ENCODE peak calls at places on chromosomes 5 and 9, in five cellular contexts. W is HAP-1; U is uterus; N is neuronal stem cell; M is Jurkat, Clone E6-1. I is an unnamed sample.

GRCh38 chr9:132381966-132382541 is 24.6 kb downstream of the TTF1 start:
- DNase-seq in W (no peak), U (no peak), N (no peak), M (no peak), I (no peak)

GRCh38 chr9:125343518-125344284 is 82.1 kb downstream of the GAPVD1 start:
- DNase-seq in W (peak; percentile 51), U (no peak), N (peak; percentile 57), M (no peak), I (no peak)

GRCh38 chr5:175573493-175574269 is 84.2 kb upstream of the HRH2 start:
- DNase-seq in W (no peak), U (no peak), N (no peak), M (no peak), I (no peak)

GRCh38 chr5:18010053-18010452 is 375.8 kb downstream of the TAF11L14 start:
- DNase-seq in W (no peak), U (no peak), N (no peak), M (no peak), I (no peak)

GRCh38 chr9:134955801-134956200 is 38.1 kb upstream of the FCN1 start:
- DNase-seq in W (no peak), U (no peak), N (no peak), M (no peak), I (peak; percentile 50)

GRCh38 chr5:82367930-82368329 is 89.8 kb upstream of the RPS23 start:
- DNase-seq in W (no peak), U (no peak), N (no peak), M (no peak), I (no peak)

GRCh38 chr9:92506184-92506857 is 24.0 kb upstream of the ASPN start:
- DNase-seq in W (peak; percentile 18), U (peak; percentile 58), N (no peak), M (no peak), I (no peak)

GRCh38 chr5:136686192-136686872 is 321.0 kb upstream of the TRPC7 start:
- DNase-seq in W (no peak), U (no peak), N (no peak), M (no peak), I (no peak)

GRCh38 chr5:51382759-51383493 is at the start of gene ISL1:
- DNase-seq in W (peak; percentile 96), U (peak; percentile 23), N (peak; percentile 91), M (no peak), I (peak; percentile 74)

GRCh38 chr5:376951-377325 is 55.4 kb downstream of the AHRR start:
- DNase-seq in W (no peak), U (no peak), N (no peak), M (no peak), I (no peak)

GRCh38 chr5:1399737-1400136 is 45.5 kb downstream of the SLC6A3 start:
- DNase-seq in W (no peak), U (no peak), N (no peak), M (no peak), I (no peak)

GRCh38 chr5:16726538-16726946 is 109.7 kb upstream of the RETREG1 start:
- DNase-seq in W (no peak), U (no peak), N (no peak), M (peak; percentile 89), I (no peak)

GRCh38 chr5:128536861-128537305 is 1.2 kb downstream of the FBN2 start:
- DNase-seq in W (peak; percentile 46), U (no peak), N (peak; percentile 32), M (no peak), I (no peak)

GRCh38 chr9:133188006-133188842 is 20.8 kb downstream of the OBP2B start:
- DNase-seq in W (peak; percentile 14), U (no peak), N (peak; percentile 29), M (peak; percentile 26), I (peak; percentile 64)

GRCh38 chr5:51279983-51280382 is 103.3 kb upstream of the ISL1 start:
- DNase-seq in W (no peak), U (no peak), N (no peak), M (no peak), I (no peak)

GRCh38 chr5:165630211-165630866 is 2124.9 kb downstream of the MAT2B start:
- DNase-seq in W (peak; percentile 91), U (no peak), N (peak; percentile 76), M (peak; percentile 34), I (no peak)

GRCh38 chr5:88808153-88808552 is 74.8 kb downstream of the MEF2C start:
- DNase-seq in W (no peak), U (no peak), N (no peak), M (no peak), I (no peak)

GRCh38 chr5:37120270-37120669 is 128.9 kb downstream of the CPLANE1 start:
- DNase-seq in W (no peak), U (no peak), N (no peak), M (no peak), I (no peak)

GRCh38 chr9:79912641-79913040 is 340.9 kb downstream of the TLE4 start:
- DNase-seq in W (no peak), U (no peak), N (no peak), M (no peak), I (no peak)

GRCh38 chr5:14870347-14871083 is 1.1 kb downstream of the ANKH start:
- DNase-seq in W (no peak), U (peak; percentile 19), N (no peak), M (no peak), I (no peak)

GRCh38 chr9:115649991-115650472 is 503.6 kb upstream of the PAPPA start:
- DNase-seq in W (no peak), U (peak; percentile 81), N (no peak), M (no peak), I (peak; percentile 60)

GRCh38 chr5:138352071-138352721 is at the start of gene KDM3B:
- DNase-seq in W (peak; percentile 75), U (peak; percentile 73), N (peak; percentile 89), M (peak; percentile 81), I (peak; percentile 94)

GRCh38 chr5:112914584-112914983 is 7.4 kb downstream of the REEP5 start:
- DNase-seq in W (no peak), U (no peak), N (no peak), M (no peak), I (no peak)

GRCh38 chr5:141374627-141375026 is 936 bp downstream of the PCDHGA6 start:
- DNase-seq in W (no peak), U (no peak), N (no peak), M (no peak), I (no peak)

GRCh38 chr5:179120421-179120861 is 60.3 kb downstream of the ZNF354C start:
- DNase-seq in W (no peak), U (no peak), N (no peak), M (no peak), I (peak; percentile 52)

GRCh38 chr9:96136992-96137665 is 164.8 kb downstream of the HSD17B3 start:
- DNase-seq in W (peak; percentile 54), U (no peak), N (no peak), M (no peak), I (no peak)

GRCh38 chr9:135134253-135135028 is 47.0 kb downstream of the OLFM1 start:
- DNase-seq in W (no peak), U (no peak), N (no peak), M (no peak), I (no peak)

GRCh38 chr5:2220741-2221140 is 338.0 kb upstream of the IRX4 start:
- DNase-seq in W (no peak), U (no peak), N (no peak), M (no peak), I (no peak)

GRCh38 chr5:132746592-132747063 is 598 bp upstream of the CCNI2 start:
- DNase-seq in W (no peak), U (no peak), N (no peak), M (no peak), I (no peak)

GRCh38 chr5:84385705-84386104 is 1.0 kb upstream of the EDIL3 start:
- DNase-seq in W (no peak), U (no peak), N (no peak), M (no peak), I (no peak)
- H3K4me3 ChIP-seq in W (no peak overlapping the region), U (peak overlapping the region; percentile 56), N (no peak overlapping the region), M (no peak overlapping the region), I (peak overlapping the region; percentile 57)

GRCh38 chr5:139385061-139385889 is 2.2 kb upstream of the SLC23A1 start:
- DNase-seq in W (no peak), U (no peak), N (no peak), M (no peak), I (peak; percentile 26)
- H3K4me3 ChIP-seq in W (no peak overlapping the region), U (peak overlapping the region; percentile 22), N (no peak overlapping the region), M (peak overlapping the region; percentile 37), I (peak overlapping the region; percentile 49)

GRCh38 chr9:109317979-109318671 is 2.7 kb downstream of the EPB41L4B start:
- DNase-seq in W (peak; percentile 52), U (no peak), N (no peak), M (no peak), I (no peak)
- H3K4me3 ChIP-seq in W (peak overlapping the region; percentile 67), U (no peak overlapping the region), N (no peak overlapping the region), M (no peak overlapping the region), I (no peak overlapping the region)

GRCh38 chr5:150022163-150022540 is 21.6 kb downstream of the HMGXB3 start:
- DNase-seq in W (no peak), U (no peak), N (no peak), M (no peak), I (no peak)
- H3K4me3 ChIP-seq in W (no peak overlapping the region), U (no peak overlapping the region), N (no peak overlapping the region), M (no peak overlapping the region), I (no peak overlapping the region)

GRCh38 chr9:137423810-137424291 is 658 bp downstream of the NOXA1 start:
- DNase-seq in W (no peak), U (peak; percentile 61), N (no peak), M (no peak), I (peak; percentile 79)
- H3K4me3 ChIP-seq in W (peak overlapping the region; percentile 67), U (peak overlapping the region; percentile 98), N (peak overlapping the region; percentile 82), M (no peak overlapping the region), I (peak overlapping the region; percentile 88)

DNA sequence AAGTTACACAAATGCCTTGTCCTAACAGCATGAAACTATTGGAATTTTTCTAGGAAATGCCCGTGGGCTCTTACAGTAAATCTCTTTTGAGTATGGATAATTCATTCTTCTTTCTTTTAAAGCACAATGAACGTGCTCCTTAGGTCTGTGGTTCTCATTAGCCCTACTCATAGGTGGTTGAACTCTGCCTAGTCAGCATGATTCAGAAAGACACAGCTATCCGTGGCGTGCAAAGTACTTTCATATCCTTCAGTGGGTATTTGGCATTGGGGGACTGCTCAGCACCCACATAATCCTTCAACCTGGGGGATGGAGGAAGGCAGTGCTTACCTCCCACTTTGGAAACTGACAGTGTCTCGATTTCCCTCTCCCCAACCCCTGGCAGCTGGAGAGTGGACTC is 462.0 kb upstream of the CLINT1 start:
- DNase-seq in W (no peak), U (no peak), N (no peak), M (no peak), I (no peak)
- H3K4me3 ChIP-seq in W (no peak overlapping the region), U (no peak overlapping the region), N (no peak overlapping the region), M (no peak overlapping the region), I (no peak overlapping the region)

I was measured in upper lobe of right lung.